ENCODE peak calls at places on chromosomes 1 and 21, in five cellular contexts. One of them, this sample, is unnamed.

GRCh38 chr1:206589206-206589605 is 23.1 kb downstream of the EIF2D start:
- DNase-seq in SK-N-SH: no peak
- DNase-seq in CD8-positive, alpha-beta T cell: no peak
- DNase-seq in pancreas: no peak
- DNase-seq in thyroid gland: no peak
- DNase-seq in this sample: no peak

GRCh38 chr1:22500476-22500875 is 48.8 kb downstream of the ZBTB40 start:
- DNase-seq in SK-N-SH: no peak
- DNase-seq in CD8-positive, alpha-beta T cell: no peak
- DNase-seq in pancreas: peak; percentile 57
- DNase-seq in thyroid gland: peak; percentile 72
- DNase-seq in this sample: peak; percentile 31

GRCh38 chr1:24641646-24642151 is 1.4 kb upstream of the SRRM1 start:
- DNase-seq in SK-N-SH: peak; percentile 18
- DNase-seq in CD8-positive, alpha-beta T cell: peak; percentile 51
- DNase-seq in pancreas: peak; percentile 25
- DNase-seq in thyroid gland: peak; percentile 27
- DNase-seq in this sample: peak; percentile 47

GRCh38 chr1:98053471-98054366 is 132.9 kb upstream of the DPYD start:
- DNase-seq in SK-N-SH: peak; percentile 87
- DNase-seq in CD8-positive, alpha-beta T cell: peak; percentile 72
- DNase-seq in pancreas: peak; percentile 23
- DNase-seq in thyroid gland: peak; percentile 35
- DNase-seq in this sample: peak; percentile 67

GRCh38 chr1:30191154-30191702 is 532.2 kb downstream of the MATN1 start:
- DNase-seq in SK-N-SH: peak; percentile 34
- DNase-seq in CD8-positive, alpha-beta T cell: peak; percentile 47
- DNase-seq in pancreas: no peak
- DNase-seq in thyroid gland: no peak
- DNase-seq in this sample: no peak

GRCh38 chr1:9167638-9168037 is 38.7 kb upstream of the GPR157 start:
- DNase-seq in SK-N-SH: no peak
- DNase-seq in CD8-positive, alpha-beta T cell: no peak
- DNase-seq in pancreas: no peak
- DNase-seq in thyroid gland: peak; percentile 41
- DNase-seq in this sample: no peak

GRCh38 chr1:214476229-214476957 is 75.0 kb downstream of the PTPN14 start:
- DNase-seq in SK-N-SH: no peak
- DNase-seq in CD8-positive, alpha-beta T cell: no peak
- DNase-seq in pancreas: no peak
- DNase-seq in thyroid gland: peak; percentile 31
- DNase-seq in this sample: no peak

GRCh38 chr1:107943694-107944093 is 21.3 kb downstream of the VAV3 start:
- DNase-seq in SK-N-SH: no peak
- DNase-seq in CD8-positive, alpha-beta T cell: no peak
- DNase-seq in pancreas: no peak
- DNase-seq in thyroid gland: no peak
- DNase-seq in this sample: no peak

GRCh38 chr1:215119071-215119470 is 36.5 kb downstream of the KCNK2 start:
- DNase-seq in SK-N-SH: no peak
- DNase-seq in CD8-positive, alpha-beta T cell: no peak
- DNase-seq in pancreas: no peak
- DNase-seq in thyroid gland: no peak
- DNase-seq in this sample: no peak

GRCh38 chr1:192657760-192658159 is 21.8 kb downstream of the RGS13 start:
- DNase-seq in SK-N-SH: no peak
- DNase-seq in CD8-positive, alpha-beta T cell: no peak
- DNase-seq in pancreas: no peak
- DNase-seq in thyroid gland: no peak
- DNase-seq in this sample: no peak

GRCh38 chr1:186102559-186103148 is 272.4 kb downstream of the TPR start:
- DNase-seq in SK-N-SH: no peak
- DNase-seq in CD8-positive, alpha-beta T cell: no peak
- DNase-seq in pancreas: no peak
- DNase-seq in thyroid gland: no peak
- DNase-seq in this sample: peak; percentile 21

GRCh38 chr1:221783437-221783836 is 41.5 kb upstream of the DUSP10 start:
- DNase-seq in SK-N-SH: no peak
- DNase-seq in CD8-positive, alpha-beta T cell: no peak
- DNase-seq in pancreas: no peak
- DNase-seq in thyroid gland: no peak
- DNase-seq in this sample: no peak

GRCh38 chr1:178768423-178768822 is 43.4 kb downstream of the RALGPS2 start:
- DNase-seq in SK-N-SH: peak; percentile 16
- DNase-seq in CD8-positive, alpha-beta T cell: peak; percentile 50
- DNase-seq in pancreas: no peak
- DNase-seq in thyroid gland: no peak
- DNase-seq in this sample: no peak

GRCh38 chr1:201508809-201509208 is 1.9 kb upstream of the CSRP1 start:
- DNase-seq in SK-N-SH: no peak
- DNase-seq in CD8-positive, alpha-beta T cell: no peak
- DNase-seq in pancreas: no peak
- DNase-seq in thyroid gland: no peak
- DNase-seq in this sample: no peak

GRCh38 chr21:29181799-29182470 is 51.5 kb downstream of the MAP3K7CL start:
- DNase-seq in SK-N-SH: no peak
- DNase-seq in CD8-positive, alpha-beta T cell: no peak
- DNase-seq in pancreas: no peak
- DNase-seq in thyroid gland: no peak
- DNase-seq in this sample: peak; percentile 37

GRCh38 chr1:222994506-222995229 is 148.4 kb downstream of the TLR5 start:
- DNase-seq in SK-N-SH: no peak
- DNase-seq in CD8-positive, alpha-beta T cell: no peak
- DNase-seq in pancreas: no peak
- DNase-seq in thyroid gland: no peak
- DNase-seq in this sample: no peak

GRCh38 chr1:200628223-200628868 is 7.8 kb upstream of the KIF14 start:
- DNase-seq in SK-N-SH: no peak
- DNase-seq in CD8-positive, alpha-beta T cell: no peak
- DNase-seq in pancreas: no peak
- DNase-seq in thyroid gland: no peak
- DNase-seq in this sample: no peak

GRCh38 chr1:234958066-234958701 is 170.5 kb downstream of the TOMM20 start:
- DNase-seq in SK-N-SH: no peak
- DNase-seq in CD8-positive, alpha-beta T cell: peak; percentile 47
- DNase-seq in pancreas: no peak
- DNase-seq in thyroid gland: no peak
- DNase-seq in this sample: no peak

GRCh38 chr1:212635141-212635601 is 26.6 kb downstream of the ATF3 start:
- DNase-seq in SK-N-SH: no peak
- DNase-seq in CD8-positive, alpha-beta T cell: no peak
- DNase-seq in pancreas: no peak
- DNase-seq in thyroid gland: no peak
- DNase-seq in this sample: no peak

GRCh38 chr1:91750398-91750996 is 135.5 kb downstream of the TGFBR3 start:
- DNase-seq in SK-N-SH: no peak
- DNase-seq in CD8-positive, alpha-beta T cell: no peak
- DNase-seq in pancreas: peak; percentile 35
- DNase-seq in thyroid gland: no peak
- DNase-seq in this sample: no peak

GRCh38 chr1:175133693-175134435 is 58.7 kb downstream of the KIAA0040 start:
- DNase-seq in SK-N-SH: no peak
- DNase-seq in CD8-positive, alpha-beta T cell: no peak
- DNase-seq in pancreas: no peak
- DNase-seq in thyroid gland: no peak
- DNase-seq in this sample: no peak

GRCh38 chr1:63847308-63847910 is 73.6 kb downstream of the ROR1 start:
- DNase-seq in SK-N-SH: no peak
- DNase-seq in CD8-positive, alpha-beta T cell: no peak
- DNase-seq in pancreas: no peak
- DNase-seq in thyroid gland: no peak
- DNase-seq in this sample: no peak

GRCh38 chr1:168689726-168690602 is 39.0 kb downstream of the DPT start:
- DNase-seq in SK-N-SH: peak; percentile 36
- DNase-seq in CD8-positive, alpha-beta T cell: no peak
- DNase-seq in pancreas: peak; percentile 31
- DNase-seq in thyroid gland: peak; percentile 43
- DNase-seq in this sample: no peak

GRCh38 chr1:41260768-41261167 is 18.7 kb upstream of the SCMH1 start:
- DNase-seq in SK-N-SH: no peak
- DNase-seq in CD8-positive, alpha-beta T cell: no peak
- DNase-seq in pancreas: no peak
- DNase-seq in thyroid gland: no peak
- DNase-seq in this sample: no peak

GRCh38 chr1:47508900-47509488 is 71.2 kb downstream of the FOXD2 start:
- DNase-seq in SK-N-SH: peak; percentile 66
- DNase-seq in CD8-positive, alpha-beta T cell: no peak
- DNase-seq in pancreas: no peak
- DNase-seq in thyroid gland: no peak
- DNase-seq in this sample: no peak

GRCh38 chr1:197130677-197131304 is 15.7 kb downstream of the ASPM start:
- DNase-seq in SK-N-SH: no peak
- DNase-seq in CD8-positive, alpha-beta T cell: no peak
- DNase-seq in pancreas: no peak
- DNase-seq in thyroid gland: no peak
- DNase-seq in this sample: no peak

GRCh38 chr21:45954271-45954670 is 27.3 kb upstream of the COL6A1 start:
- DNase-seq in SK-N-SH: peak; percentile 31
- DNase-seq in CD8-positive, alpha-beta T cell: no peak
- DNase-seq in pancreas: no peak
- DNase-seq in thyroid gland: peak; percentile 78
- DNase-seq in this sample: no peak

GRCh38 chr1:241600496-241600901 is 39.7 kb downstream of the CHML start:
- DNase-seq in SK-N-SH: no peak
- DNase-seq in CD8-positive, alpha-beta T cell: no peak
- DNase-seq in pancreas: no peak
- DNase-seq in thyroid gland: no peak
- DNase-seq in this sample: no peak

GRCh38 chr1:235783148-235783776 is 83.4 kb downstream of the LYST start:
- DNase-seq in SK-N-SH: peak; percentile 27
- DNase-seq in CD8-positive, alpha-beta T cell: no peak
- DNase-seq in pancreas: no peak
- DNase-seq in thyroid gland: no peak
- DNase-seq in this sample: no peak

GRCh38 chr21:28177008-28177603 is 815.6 kb downstream of the LTN1 start:
- DNase-seq in SK-N-SH: no peak
- DNase-seq in CD8-positive, alpha-beta T cell: no peak
- DNase-seq in pancreas: no peak
- DNase-seq in thyroid gland: no peak
- DNase-seq in this sample: peak; percentile 18

GRCh38 chr1:119917304-119918055 is 21.2 kb upstream of the ADAM30 start:
- DNase-seq in SK-N-SH: no peak
- DNase-seq in CD8-positive, alpha-beta T cell: no peak
- DNase-seq in pancreas: no peak
- DNase-seq in thyroid gland: no peak
- DNase-seq in this sample: no peak

GRCh38 chr1:189269011-189269410 is 1208.7 kb downstream of the BRINP3 start:
- DNase-seq in SK-N-SH: no peak
- DNase-seq in CD8-positive, alpha-beta T cell: no peak
- DNase-seq in pancreas: no peak
- DNase-seq in thyroid gland: no peak
- DNase-seq in this sample: no peak

GRCh38 chr1:159015440-159015909 is 5.8 kb downstream of the IFI16 start:
- DNase-seq in SK-N-SH: no peak
- DNase-seq in CD8-positive, alpha-beta T cell: peak; percentile 74
- DNase-seq in pancreas: no peak
- DNase-seq in thyroid gland: peak; percentile 21
- DNase-seq in this sample: peak; percentile 58

GRCh38 chr1:27335506-27336422 is 6.1 kb upstream of the SYTL1 start:
- DNase-seq in SK-N-SH: no peak
- DNase-seq in CD8-positive, alpha-beta T cell: no peak
- DNase-seq in pancreas: no peak
- DNase-seq in thyroid gland: no peak
- DNase-seq in this sample: no peak
- H3K36me3 ChIP-seq in SK-N-SH: peaks cover 4% of the 10 kb centered on the region
- H3K36me3 ChIP-seq in CD8-positive, alpha-beta T cell: peaks cover 36% of the 10 kb centered on the region
- H3K36me3 ChIP-seq in pancreas: peaks cover 19% of the 10 kb centered on the region
- H3K36me3 ChIP-seq in thyroid gland: peaks cover 10% of the 10 kb centered on the region
- H3K36me3 ChIP-seq in this sample: no peaks in the 10 kb centered on the region

DNA sequence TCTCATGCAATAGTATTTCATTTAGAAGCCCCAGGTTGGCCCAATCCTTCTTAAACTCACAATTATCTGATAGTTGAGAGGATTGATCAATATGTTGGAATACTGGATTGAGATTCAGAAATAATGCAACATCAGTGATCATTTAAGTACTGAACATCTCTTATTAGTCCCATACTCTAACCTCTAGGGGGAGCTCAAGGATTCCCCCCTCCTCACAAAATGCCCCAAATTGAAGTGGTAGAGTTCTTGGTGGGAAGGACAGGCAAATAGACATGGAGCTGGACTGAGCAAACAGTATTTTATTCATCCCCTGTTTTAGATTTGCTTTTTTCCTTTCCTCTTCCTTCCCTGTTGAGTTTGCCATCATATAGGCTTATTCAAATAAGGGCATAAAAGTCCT is 62.8 kb downstream of the NGF start:
- DNase-seq in SK-N-SH: no peak
- DNase-seq in CD8-positive, alpha-beta T cell: no peak
- DNase-seq in pancreas: no peak
- DNase-seq in thyroid gland: no peak
- DNase-seq in this sample: no peak
- TF ChIP-seq CTCF in SK-N-SH: peak; percentile 48
- TF ChIP-seq CTCF in CD8-positive, alpha-beta T cell: no peak
- TF ChIP-seq CTCF in pancreas: peak; percentile 9
- TF ChIP-seq CTCF in thyroid gland: no peak
- TF ChIP-seq CTCF in this sample: no peak

DNA sequence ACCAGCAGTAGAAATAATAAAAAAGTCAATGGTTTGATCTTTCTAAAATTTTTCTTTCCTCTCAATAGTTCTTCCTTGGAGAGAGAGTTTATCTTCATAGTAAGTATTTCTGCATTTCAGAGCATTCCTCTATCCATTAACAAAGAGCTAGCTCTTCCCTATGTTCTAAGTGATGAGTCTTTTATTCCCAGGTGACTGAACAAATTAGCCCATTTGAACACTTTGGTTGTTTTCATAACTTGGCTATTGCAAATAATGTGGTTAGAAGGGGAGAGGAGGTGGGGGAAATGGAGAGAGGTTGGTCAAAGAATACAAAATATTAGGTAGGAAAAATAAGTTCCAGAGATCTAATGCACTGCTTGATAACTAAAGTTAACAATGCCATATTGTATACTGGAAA is 598.9 kb downstream of the KCNT2 start:
- DNase-seq in SK-N-SH: no peak
- DNase-seq in CD8-positive, alpha-beta T cell: no peak
- DNase-seq in pancreas: no peak
- DNase-seq in thyroid gland: no peak
- DNase-seq in this sample: no peak
- H3K36me3 ChIP-seq in SK-N-SH: no peaks in the 10 kb centered on the region
- H3K36me3 ChIP-seq in CD8-positive, alpha-beta T cell: no peaks in the 10 kb centered on the region
- H3K36me3 ChIP-seq in pancreas: no peaks in the 10 kb centered on the region
- H3K36me3 ChIP-seq in thyroid gland: no peaks in the 10 kb centered on the region
- H3K36me3 ChIP-seq in this sample: no peaks in the 10 kb centered on the region

GRCh38 chr1:6033124-6033523 is 12.6 kb upstream of the KCNAB2 start:
- DNase-seq in SK-N-SH: no peak
- DNase-seq in CD8-positive, alpha-beta T cell: no peak
- DNase-seq in pancreas: no peak
- DNase-seq in thyroid gland: no peak
- DNase-seq in this sample: no peak

GRCh38 chr1:6034750-6035096 is 11.0 kb upstream of the KCNAB2 start:
- DNase-seq in SK-N-SH: no peak
- DNase-seq in CD8-positive, alpha-beta T cell: no peak
- DNase-seq in pancreas: no peak
- DNase-seq in thyroid gland: no peak
- DNase-seq in this sample: no peak

GRCh38 chr1:6035719-6036118 is 10.0 kb upstream of the KCNAB2 start:
- DNase-seq in SK-N-SH: no peak
- DNase-seq in CD8-positive, alpha-beta T cell: no peak
- DNase-seq in pancreas: no peak
- DNase-seq in thyroid gland: no peak
- DNase-seq in this sample: no peak

GRCh38 chr1:6035265-6035664 is 10.4 kb upstream of the KCNAB2 start:
- DNase-seq in SK-N-SH: no peak
- DNase-seq in CD8-positive, alpha-beta T cell: no peak
- DNase-seq in pancreas: no peak
- DNase-seq in thyroid gland: no peak
- DNase-seq in this sample: no peak

GRCh38 chr1:6033986-6034749 is 11.5 kb upstream of the KCNAB2 start:
- DNase-seq in SK-N-SH: peak; percentile 91
- DNase-seq in CD8-positive, alpha-beta T cell: no peak
- DNase-seq in pancreas: peak; percentile 24
- DNase-seq in thyroid gland: peak; percentile 42
- DNase-seq in this sample: peak; percentile 64
- TF ChIP-seq CTCF in SK-N-SH: peak; percentile 63
- TF ChIP-seq CTCF in CD8-positive, alpha-beta T cell: peak; percentile 57
- TF ChIP-seq CTCF in pancreas: peak; percentile 72
- TF ChIP-seq CTCF in thyroid gland: peak; percentile 54
- TF ChIP-seq CTCF in this sample: peak; percentile 66